ENCODE peak calls at places on chromosomes 6 and 20, in seven cellular contexts. One of them, this sample, is unnamed.

GRCh38 chr6:135440087-135440792 is 57.3 kb downstream of the AHI1 start:
- DNase-seq in sciatic nerve: no peak
- DNase-seq in stimulated activated CD4-positive, alpha-beta T cell treated with anti-CD3 and anti-CD28 coated beads, TNF-alpha, amount 100 ng/mL, for 4 hours: no peak
- DNase-seq in iPS-NIHi11: no peak
- DNase-seq in ecto neural progenitor cell: no peak
- DNase-seq in activated gamma-delta T cell treated with anti-CD3 and anti-CD28 coated beads, Interleukin-2, amount 50 U/mL, for 16 hours: no peak
- DNase-seq in EL: no peak
- DNase-seq in this sample: no peak

GRCh38 chr6:169158182-169158573 is 95.5 kb downstream of the THBS2 start:
- DNase-seq in sciatic nerve: no peak
- DNase-seq in stimulated activated CD4-positive, alpha-beta T cell treated with anti-CD3 and anti-CD28 coated beads, TNF-alpha, amount 100 ng/mL, for 4 hours: no peak
- DNase-seq in iPS-NIHi11: no peak
- DNase-seq in ecto neural progenitor cell: no peak
- DNase-seq in activated gamma-delta T cell treated with anti-CD3 and anti-CD28 coated beads, Interleukin-2, amount 50 U/mL, for 16 hours: no peak
- DNase-seq in EL: no peak
- DNase-seq in this sample: no peak

GRCh38 chr6:33014841-33015634 is 5.6 kb upstream of the HLA-DOA start:
- DNase-seq in sciatic nerve: no peak
- DNase-seq in stimulated activated CD4-positive, alpha-beta T cell treated with anti-CD3 and anti-CD28 coated beads, TNF-alpha, amount 100 ng/mL, for 4 hours: no peak
- DNase-seq in iPS-NIHi11: peak; percentile 76
- DNase-seq in ecto neural progenitor cell: no peak
- DNase-seq in activated gamma-delta T cell treated with anti-CD3 and anti-CD28 coated beads, Interleukin-2, amount 50 U/mL, for 16 hours: peak; percentile 42
- DNase-seq in EL: peak; percentile 78
- DNase-seq in this sample: peak; percentile 87

GRCh38 chr6:148112851-148113319 is 229.8 kb upstream of the SASH1 start:
- DNase-seq in sciatic nerve: no peak
- DNase-seq in stimulated activated CD4-positive, alpha-beta T cell treated with anti-CD3 and anti-CD28 coated beads, TNF-alpha, amount 100 ng/mL, for 4 hours: no peak
- DNase-seq in iPS-NIHi11: no peak
- DNase-seq in ecto neural progenitor cell: no peak
- DNase-seq in activated gamma-delta T cell treated with anti-CD3 and anti-CD28 coated beads, Interleukin-2, amount 50 U/mL, for 16 hours: no peak
- DNase-seq in EL: peak; percentile 13
- DNase-seq in this sample: no peak

GRCh38 chr6:163264662-163265035 is 149.9 kb upstream of the QKI start:
- DNase-seq in sciatic nerve: no peak
- DNase-seq in stimulated activated CD4-positive, alpha-beta T cell treated with anti-CD3 and anti-CD28 coated beads, TNF-alpha, amount 100 ng/mL, for 4 hours: no peak
- DNase-seq in iPS-NIHi11: no peak
- DNase-seq in ecto neural progenitor cell: no peak
- DNase-seq in activated gamma-delta T cell treated with anti-CD3 and anti-CD28 coated beads, Interleukin-2, amount 50 U/mL, for 16 hours: no peak
- DNase-seq in EL: no peak
- DNase-seq in this sample: no peak

GRCh38 chr20:18734525-18735189 is 78.9 kb upstream of the SCP2D1 start:
- DNase-seq in sciatic nerve: no peak
- DNase-seq in stimulated activated CD4-positive, alpha-beta T cell treated with anti-CD3 and anti-CD28 coated beads, TNF-alpha, amount 100 ng/mL, for 4 hours: no peak
- DNase-seq in iPS-NIHi11: no peak
- DNase-seq in ecto neural progenitor cell: no peak
- DNase-seq in activated gamma-delta T cell treated with anti-CD3 and anti-CD28 coated beads, Interleukin-2, amount 50 U/mL, for 16 hours: no peak
- DNase-seq in EL: no peak
- DNase-seq in this sample: no peak

GRCh38 chr20:58308680-58309527 is 611 bp upstream of the RAB22A start:
- DNase-seq in sciatic nerve: peak; percentile 84
- DNase-seq in stimulated activated CD4-positive, alpha-beta T cell treated with anti-CD3 and anti-CD28 coated beads, TNF-alpha, amount 100 ng/mL, for 4 hours: no peak
- DNase-seq in iPS-NIHi11: peak; percentile 89
- DNase-seq in ecto neural progenitor cell: peak; percentile 76
- DNase-seq in activated gamma-delta T cell treated with anti-CD3 and anti-CD28 coated beads, Interleukin-2, amount 50 U/mL, for 16 hours: no peak
- DNase-seq in EL: peak; percentile 53
- DNase-seq in this sample: no peak

GRCh38 chr6:11172501-11173337 is 59.7 kb downstream of the NEDD9 start:
- DNase-seq in sciatic nerve: peak; percentile 86
- DNase-seq in stimulated activated CD4-positive, alpha-beta T cell treated with anti-CD3 and anti-CD28 coated beads, TNF-alpha, amount 100 ng/mL, for 4 hours: peak; percentile 47
- DNase-seq in iPS-NIHi11: peak; percentile 67
- DNase-seq in ecto neural progenitor cell: peak; percentile 84
- DNase-seq in activated gamma-delta T cell treated with anti-CD3 and anti-CD28 coated beads, Interleukin-2, amount 50 U/mL, for 16 hours: peak; percentile 76
- DNase-seq in EL: peak; percentile 46
- DNase-seq in this sample: peak; percentile 30

GRCh38 chr6:130037207-130037811 is 18.9 kb downstream of the L3MBTL3 start:
- DNase-seq in sciatic nerve: no peak
- DNase-seq in stimulated activated CD4-positive, alpha-beta T cell treated with anti-CD3 and anti-CD28 coated beads, TNF-alpha, amount 100 ng/mL, for 4 hours: no peak
- DNase-seq in iPS-NIHi11: no peak
- DNase-seq in ecto neural progenitor cell: no peak
- DNase-seq in activated gamma-delta T cell treated with anti-CD3 and anti-CD28 coated beads, Interleukin-2, amount 50 U/mL, for 16 hours: no peak
- DNase-seq in EL: peak; percentile 7
- DNase-seq in this sample: no peak

GRCh38 chr20:20463933-20464374 is 96.0 kb downstream of the INSM1 start:
- DNase-seq in sciatic nerve: no peak
- DNase-seq in stimulated activated CD4-positive, alpha-beta T cell treated with anti-CD3 and anti-CD28 coated beads, TNF-alpha, amount 100 ng/mL, for 4 hours: no peak
- DNase-seq in iPS-NIHi11: peak; percentile 73
- DNase-seq in ecto neural progenitor cell: peak; percentile 74
- DNase-seq in activated gamma-delta T cell treated with anti-CD3 and anti-CD28 coated beads, Interleukin-2, amount 50 U/mL, for 16 hours: no peak
- DNase-seq in EL: no peak
- DNase-seq in this sample: peak; percentile 72

GRCh38 chr20:59566631-59567524 is 37.5 kb upstream of the PHACTR3 start:
- DNase-seq in sciatic nerve: no peak
- DNase-seq in stimulated activated CD4-positive, alpha-beta T cell treated with anti-CD3 and anti-CD28 coated beads, TNF-alpha, amount 100 ng/mL, for 4 hours: no peak
- DNase-seq in iPS-NIHi11: no peak
- DNase-seq in ecto neural progenitor cell: no peak
- DNase-seq in activated gamma-delta T cell treated with anti-CD3 and anti-CD28 coated beads, Interleukin-2, amount 50 U/mL, for 16 hours: no peak
- DNase-seq in EL: no peak
- DNase-seq in this sample: no peak

GRCh38 chr6:8065519-8065911 is 1.3 kb upstream of the BLOC1S5 start:
- DNase-seq in sciatic nerve: no peak
- DNase-seq in stimulated activated CD4-positive, alpha-beta T cell treated with anti-CD3 and anti-CD28 coated beads, TNF-alpha, amount 100 ng/mL, for 4 hours: no peak
- DNase-seq in iPS-NIHi11: no peak
- DNase-seq in ecto neural progenitor cell: no peak
- DNase-seq in activated gamma-delta T cell treated with anti-CD3 and anti-CD28 coated beads, Interleukin-2, amount 50 U/mL, for 16 hours: no peak
- DNase-seq in EL: no peak
- DNase-seq in this sample: no peak

This sample was measured in SK-N-MC.